ENCODE peak calls at places on chromosomes 4 and X, in seven cellular contexts. K is cardiac muscle cell, L is Peyer's patch, I is HCT116, F is hepatocyte, M is psoas muscle, G is thoracic aorta. V is an unnamed sample. For H3K9me3, the result is how much of the 10 kb centered on the place peaks cover.

GRCh38 chr4:109816082-109816442 is 500 bp downstream of the GAR1 start:
- DNase-seq in M (no peak), K (no peak), I (no peak), F (peak), G (no peak), L (peak), V (no peak)

GRCh38 chrX:71911023-71911730 is 532 bp downstream of the NHSL2 start:
- DNase-seq in I (no peak), M (peak), G (no peak), F (peak), L (no peak), K (peak), V (no peak)

GRCh38 chr4:3673176-3673575 is 93.0 kb upstream of the ADRA2C start:
- DNase-seq in K (no peak), F (no peak), I (no peak), M (no peak), G (no peak), L (peak), V (no peak)

GRCh38 chr4:139337612-139338011 is 35.3 kb upstream of the NDUFC1 start:
- DNase-seq in M (no peak), G (no peak), I (no peak), F (no peak), L (no peak), K (no peak), V (no peak)

GRCh38 chrX:38886112-38886511 is 84.9 kb downstream of the MID1IP1 start:
- DNase-seq in K (no peak), M (no peak), F (no peak), G (no peak), I (no peak), L (no peak), V (no peak)

GRCh38 chrX:45515262-45516215 is 314.9 kb upstream of the DIPK2B start:
- DNase-seq in M (peak), K (peak), L (no peak), G (peak), I (peak), F (peak), V (peak)

GRCh38 chr4:622996-623913 is 2.1 kb upstream of the PDE6B start:
- DNase-seq in L (peak), F (no peak), I (no peak), G (no peak), M (no peak), K (no peak), V (no peak)

GRCh38 chr4:52780206-52780605 is 29.0 kb upstream of the ERVMER34-1 start:
- DNase-seq in G (no peak), K (no peak), M (no peak), L (no peak), F (no peak), I (no peak), V (peak)

GRCh38 chrX:32572644-32573043 is 638.7 kb downstream of the DMD start:
- DNase-seq in M (no peak), I (no peak), G (no peak), K (no peak), F (no peak), L (no peak), V (no peak)

GRCh38 chrX:2707334-2707760 is 16.3 kb downstream of the CD99 start:
- DNase-seq in M (peak), G (peak), L (peak), I (peak), K (no peak), F (peak), V (peak)

GRCh38 chrX:17242470-17242869 is 132.5 kb upstream of the NHS start:
- DNase-seq in F (peak), I (peak), L (no peak), G (peak), M (no peak), K (peak), V (peak)

GRCh38 chr4:24236532-24236931 is 346.7 kb upstream of the PPARGC1A start:
- DNase-seq in L (no peak), F (no peak), K (no peak), M (no peak), G (no peak), I (no peak), V (no peak)

GRCh38 chr4:134422776-134423175 is 221.2 kb upstream of the PABPC4L start:
- DNase-seq in I (no peak), F (no peak), K (no peak), L (no peak), M (no peak), G (no peak), V (no peak)

GRCh38 chrX:117996918-117997480 is 119.6 kb downstream of the KLHL13 start:
- DNase-seq in G (no peak), L (no peak), F (no peak), I (no peak), M (no peak), K (no peak), V (no peak)

GRCh38 chr4:182144621-182145359 is 98.4 kb upstream of the TENM3 start:
- DNase-seq in M (peak), K (peak), G (no peak), I (no peak), F (peak), L (peak), V (no peak)

GRCh38 chr4:95505149-95505548 is 43.6 kb downstream of the UNC5C start:
- DNase-seq in L (no peak), I (peak), G (no peak), F (no peak), K (no peak), M (no peak), V (peak)

GRCh38 chr4:21952549-21952948 is 4.0 kb upstream of the KCNIP4 start:
- DNase-seq in F (no peak), K (no peak), I (no peak), G (no peak), L (no peak), M (no peak), V (no peak)

GRCh38 chrX:103941201-103941975 is 21.0 kb upstream of the TMSB15B start:
- DNase-seq in G (no peak), L (no peak), K (peak), M (no peak), I (no peak), F (peak), V (no peak)

GRCh38 chr4:3335385-3335784 is 42.6 kb downstream of the RGS12 start:
- DNase-seq in K (no peak), F (no peak), L (no peak), G (no peak), I (no peak), M (no peak), V (no peak)

GRCh38 chrX:323721-324628 is 5.4 kb upstream of the GTPBP6 start:
- DNase-seq in L (peak), F (peak), G (peak), M (peak), I (peak), K (peak), V (peak)

GRCh38 chr4:65825121-65825520 is 154.8 kb upstream of the EPHA5 start:
- DNase-seq in I (no peak), G (no peak), F (no peak), K (no peak), M (no peak), L (no peak), V (no peak)

GRCh38 chrX:13829995-13830394 is 13.1 kb upstream of the GPM6B start:
- DNase-seq in M (no peak), F (no peak), I (no peak), K (no peak), G (no peak), L (no peak), V (no peak)

GRCh38 chrX:130994671-130995070 is 63.5 kb upstream of the ARHGAP36 start:
- DNase-seq in I (no peak), M (no peak), L (no peak), F (peak), K (peak), G (no peak), V (no peak)

GRCh38 chrX:112840382-112841113 is at the start of gene AMOT:
- DNase-seq in G (no peak), M (peak), K (peak), L (peak), F (peak), I (peak), V (no peak)

GRCh38 chr4:10198365-10198764 is 81.8 kb upstream of the WDR1 start:
- DNase-seq in I (no peak), K (no peak), G (no peak), L (no peak), F (no peak), M (no peak), V (no peak)

GRCh38 chr4:55733874-55734437 is 85.6 kb upstream of the EXOC1L start:
- DNase-seq in K (no peak), F (peak), L (peak), G (no peak), I (peak), M (peak), V (no peak)

GRCh38 chr4:165927815-165928214 is 54.8 kb downstream of the TLL1 start:
- DNase-seq in F (no peak), I (no peak), K (no peak), G (no peak), M (no peak), L (no peak), V (no peak)

GRCh38 chr4:3193531-3194203 is 55.3 kb upstream of the MSANTD1 start:
- DNase-seq in M (no peak), L (no peak), G (no peak), F (no peak), I (peak), K (no peak), V (no peak)

DNA sequence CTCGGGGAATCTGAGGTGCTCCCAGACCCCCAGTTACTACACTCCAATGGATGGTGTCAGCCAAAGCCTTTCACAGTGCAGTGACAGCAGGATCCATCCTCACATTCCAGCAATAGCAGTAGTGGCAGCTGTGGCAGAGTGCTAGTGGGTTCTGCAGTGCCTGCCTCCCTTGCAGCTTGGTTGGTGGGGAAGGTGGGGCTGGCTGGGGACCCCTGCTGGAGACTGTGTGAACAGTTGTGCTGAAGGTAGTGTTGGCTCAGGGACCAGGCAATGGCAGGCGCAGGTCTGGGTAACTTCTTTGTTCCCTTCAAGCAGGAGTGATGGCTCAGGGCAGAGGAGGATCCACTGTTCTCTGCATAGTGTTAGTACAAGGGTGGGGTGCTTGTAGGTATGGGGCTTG is 343.7 kb upstream of the TRAM1L1 start:
- DNase-seq in I (no peak), K (no peak), F (no peak), L (no peak), M (no peak), G (no peak), V (no peak)
- TF ChIP-seq CTCF in I (no peak), K (no peak), F (no peak), L (no peak), M (no peak), G (no peak), V (no peak)

DNA sequence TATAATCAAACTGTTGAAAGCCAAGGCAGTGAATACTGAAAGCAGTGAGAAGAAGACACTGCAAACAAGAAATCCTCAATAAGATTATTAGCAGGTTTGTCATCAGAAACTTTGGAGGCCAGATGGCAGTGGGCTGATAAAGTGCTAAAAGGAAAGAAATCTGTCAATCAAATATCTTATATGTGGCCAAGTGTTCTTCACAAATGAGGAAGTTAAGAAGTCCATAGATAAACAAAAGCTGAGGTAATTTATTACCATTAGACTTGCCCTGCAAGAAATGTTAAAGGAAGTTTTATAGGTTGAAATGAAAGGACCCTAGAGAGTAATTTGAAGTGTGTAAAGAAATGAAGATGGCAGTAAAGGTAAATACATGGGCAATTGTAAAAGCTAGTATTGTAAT is 586.6 kb downstream of the RAPGEF2 start:
- DNase-seq in L (no peak), G (no peak), K (no peak), I (no peak), M (no peak), F (no peak), V (no peak)
- H3K9me3 ChIP-seq in L (under half), G (under half), K (under half), I (under half), M (under half), F (under half), V (under half)

GRCh38 chr4:16411691-16412090 is 185.4 kb upstream of the TAPT1 start:
- DNase-seq in L (no peak), M (no peak), I (no peak), G (no peak), K (no peak), F (peak), V (no peak)

GRCh38 chr4:16415751-16416150 is 189.5 kb upstream of the TAPT1 start:
- DNase-seq in K (no peak), M (no peak), I (no peak), F (no peak), G (no peak), L (no peak), V (no peak)

GRCh38 chr4:16418814-16419213 is 192.5 kb upstream of the TAPT1 start:
- DNase-seq in F (no peak), M (no peak), I (no peak), K (no peak), G (no peak), L (no peak), V (no peak)

GRCh38 chr4:16417198-16417597 is 190.9 kb upstream of the TAPT1 start:
- DNase-seq in M (no peak), K (no peak), G (no peak), F (no peak), L (no peak), I (no peak), V (no peak)

GRCh38 chr4:16413794-16414555 is 187.7 kb upstream of the TAPT1 start:
- DNase-seq in G (no peak), L (no peak), M (no peak), F (no peak), I (no peak), K (peak), V (no peak)
- H3K4me3 ChIP-seq in G (no peak), L (no peak), M (no peak), F (no peak), I (no peak), K (no peak), V (no peak)

GRCh38 chrX:65451663-65452062 is 82.9 kb downstream of the LAS1L start:
- DNase-seq in L (no peak), G (no peak), I (peak), K (peak), M (no peak), F (peak), V (no peak)
- TF ChIP-seq CTCF in L (peak), G (no peak), I (peak), K (peak), M (peak), F (peak), V (peak)

DNA sequence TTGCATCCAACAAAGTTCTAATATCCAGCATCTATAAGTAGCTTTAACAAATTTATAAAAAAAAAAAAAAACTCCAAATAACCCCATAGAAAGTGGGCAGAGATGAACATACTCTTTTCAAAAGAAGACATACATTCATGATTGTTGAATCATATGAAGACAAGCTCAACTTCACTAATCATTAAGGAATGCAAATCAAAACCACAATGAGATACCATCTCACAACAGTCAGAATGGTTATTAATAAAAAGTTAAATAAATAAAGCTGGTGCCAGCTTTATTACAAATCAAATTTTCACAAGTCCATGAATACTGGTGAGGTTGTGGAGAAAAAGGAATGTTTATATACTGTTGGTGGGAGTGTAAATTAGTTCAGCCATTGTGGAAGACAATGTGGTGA is 592.0 kb downstream of the IQCM start:
- DNase-seq in I (no peak), F (no peak), M (no peak), L (no peak), G (no peak), K (no peak), V (no peak)
- H3K9me3 ChIP-seq in I (under half), F (under half), M (under half), L (under half), G (under half), K (under half), V (under half)

DNA sequence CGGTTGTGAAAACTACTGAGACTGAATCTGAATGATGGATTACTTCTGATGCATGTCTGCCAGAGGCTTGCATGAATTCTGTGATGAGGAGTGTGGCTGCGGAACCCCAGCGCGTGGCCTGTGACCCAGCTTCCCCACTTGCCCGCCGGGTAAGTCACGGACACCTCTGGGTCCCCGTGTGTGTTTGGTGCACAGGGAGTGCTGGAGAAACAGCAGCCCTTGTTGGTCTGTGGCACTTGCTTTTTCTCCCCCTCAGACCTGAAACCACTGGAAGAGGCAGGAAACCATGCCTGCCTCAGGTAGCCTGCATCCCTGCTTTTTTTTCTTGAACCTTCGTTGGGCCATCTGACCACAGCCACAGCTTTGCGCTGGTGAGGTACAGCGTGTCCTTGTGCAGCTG is 51.9 kb upstream of the TADA2B start:
- DNase-seq in M (no peak), F (no peak), I (no peak), K (no peak), L (no peak), G (no peak), V (no peak)
- H3K4me3 ChIP-seq in M (no peak), F (no peak), I (no peak), K (no peak), L (no peak), G (peak), V (peak)

DNA sequence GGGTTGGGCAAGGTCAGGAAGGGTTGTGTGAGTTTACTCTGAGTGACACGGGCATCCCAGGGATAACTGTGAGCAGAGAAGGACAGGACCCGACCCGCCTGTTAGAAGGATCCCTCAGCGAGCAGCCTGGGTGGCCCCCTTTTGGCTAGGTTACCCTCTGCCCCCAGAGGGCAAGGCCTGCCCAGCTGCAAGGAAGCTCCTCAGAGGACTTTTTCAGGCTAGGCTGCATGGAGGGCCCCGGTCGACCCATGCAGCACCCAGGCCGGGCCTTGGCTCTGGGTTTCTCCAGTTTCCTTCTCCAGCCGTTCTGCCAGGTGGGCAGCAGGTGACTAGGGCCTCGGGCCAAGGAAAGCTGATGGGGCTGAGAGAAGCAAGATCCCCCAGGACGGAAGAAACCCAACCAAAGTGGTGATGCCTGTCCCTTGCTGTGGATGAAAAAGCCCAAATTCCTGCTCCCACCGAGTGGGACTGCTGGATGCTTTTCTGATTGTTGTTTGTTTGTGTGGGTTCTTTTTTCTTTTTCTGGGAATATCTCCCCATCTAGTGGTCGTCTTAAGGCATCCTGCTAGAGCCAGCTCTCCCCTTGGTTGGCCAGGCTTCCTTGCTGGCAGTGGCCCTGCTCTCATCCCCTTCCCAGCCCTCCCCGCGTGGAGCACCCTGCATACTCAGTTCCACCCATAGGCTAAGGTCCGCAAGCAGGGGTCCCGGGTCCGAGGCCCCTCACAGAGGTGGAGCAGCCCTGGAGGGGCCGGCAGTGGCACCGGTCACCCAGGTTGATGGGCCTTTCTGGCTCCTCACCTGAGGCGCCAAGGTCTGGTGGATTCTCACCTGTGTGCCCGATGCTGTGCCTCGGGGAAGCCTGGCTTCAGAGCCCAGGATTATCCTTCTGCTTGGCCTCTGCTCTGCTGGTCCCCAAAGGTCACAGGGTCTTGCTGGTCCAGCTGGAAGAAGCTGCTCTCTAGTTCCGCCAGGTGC is 1.8 kb downstream of the ZFP92 start:
- DNase-seq in F (no peak), I (no peak), G (no peak), K (no peak), L (no peak), M (no peak), V (no peak)
- TF ChIP-seq CTCF in F (no peak), I (peak), G (no peak), K (no peak), L (no peak), M (no peak), V (peak)